ENCODE peak calls at places on chromosomes 12 and 14, in four cellular contexts. D, L, Y and M are unnamed samples.

GRCh38 chr14:99426796-99427346 is 53.8 kb downstream of the SETD3 start:
- DNase-seq in Y (no peak), D (no peak), L (no peak), M (no peak)

GRCh38 chr12:26318661-26319068 is 123.3 kb downstream of the SSPN start:
- DNase-seq in D (peak), Y (peak), L (no peak), M (peak)

GRCh38 chr12:109877504-109878246 is 2.7 kb downstream of the GLTP start:
- DNase-seq in L (no peak), D (no peak), Y (no peak), M (no peak)

GRCh38 chr14:64717870-64718269 is 13.6 kb downstream of the PLEKHG3 start:
- DNase-seq in L (no peak), D (no peak), Y (no peak), M (no peak)

GRCh38 chr14:94509356-94509755 is at the start of gene SERPINA12:
- DNase-seq in D (no peak), Y (no peak), L (no peak), M (no peak)

GRCh38 chr14:96054661-96055060 is 15.5 kb downstream of the C14orf132 start:
- DNase-seq in Y (no peak), L (no peak), D (no peak), M (no peak)

GRCh38 chr14:98022541-98023520 is 1225.6 kb downstream of the VRK1 start:
- DNase-seq in Y (no peak), L (no peak), D (no peak), M (no peak)

GRCh38 chr14:50772361-50772760 is 58.6 kb downstream of the NIN start:
- DNase-seq in D (no peak), Y (no peak), L (no peak), M (no peak)

GRCh38 chr14:54713364-54713763 is 146.4 kb downstream of the SAMD4A start:
- DNase-seq in Y (no peak), L (no peak), D (no peak), M (no peak)

GRCh38 chr14:95431199-95432145 is 85.0 kb downstream of the SYNE3 start:
- DNase-seq in D (no peak), Y (peak), L (no peak), M (no peak)

GRCh38 chr14:99647407-99647806 is 2.5 kb downstream of the HHIPL1 start:
- DNase-seq in L (no peak), D (no peak), Y (no peak), M (no peak)

GRCh38 chr12:82314406-82314892 is 43.7 kb downstream of the CCDC59 start:
- DNase-seq in L (no peak), D (peak), Y (no peak), M (no peak)

GRCh38 chr14:68486033-68486732 is 306.7 kb downstream of the ZFP36L1 start:
- DNase-seq in Y (no peak), D (peak), L (no peak), M (no peak)

GRCh38 chr12:92927055-92927435 is 2.0 kb downstream of the EEA1 start:
- DNase-seq in L (no peak), Y (no peak), D (peak), M (no peak)

GRCh38 chr12:92562063-92562734 is 140.6 kb upstream of the PLEKHG7 start:
- DNase-seq in L (no peak), Y (no peak), D (no peak), M (no peak)

GRCh38 chr14:106395460-106396050 is 869.2 kb downstream of the TMEM121 start:
- DNase-seq in D (no peak), L (no peak), Y (no peak), M (no peak)

GRCh38 chr14:76950043-76951020 is 78.2 kb downstream of the IRF2BPL start:
- DNase-seq in D (no peak), L (no peak), Y (no peak), M (no peak)

GRCh38 chr12:2890001-2890387 is 697 bp upstream of the TULP3 start:
- DNase-seq in D (no peak), L (no peak), Y (no peak), M (no peak)

GRCh38 chr12:951166-951565 is 1.7 kb upstream of the RAD52 start:
- DNase-seq in D (no peak), Y (no peak), L (no peak), M (no peak)

GRCh38 chr12:12202747-12203146 is 64.1 kb downstream of the LRP6 start:
- DNase-seq in D (no peak), L (no peak), Y (no peak), M (no peak)

GRCh38 chr12:83008703-83009102 is 322.0 kb downstream of the TMTC2 start:
- DNase-seq in L (no peak), Y (no peak), D (no peak), M (no peak)

DNA sequence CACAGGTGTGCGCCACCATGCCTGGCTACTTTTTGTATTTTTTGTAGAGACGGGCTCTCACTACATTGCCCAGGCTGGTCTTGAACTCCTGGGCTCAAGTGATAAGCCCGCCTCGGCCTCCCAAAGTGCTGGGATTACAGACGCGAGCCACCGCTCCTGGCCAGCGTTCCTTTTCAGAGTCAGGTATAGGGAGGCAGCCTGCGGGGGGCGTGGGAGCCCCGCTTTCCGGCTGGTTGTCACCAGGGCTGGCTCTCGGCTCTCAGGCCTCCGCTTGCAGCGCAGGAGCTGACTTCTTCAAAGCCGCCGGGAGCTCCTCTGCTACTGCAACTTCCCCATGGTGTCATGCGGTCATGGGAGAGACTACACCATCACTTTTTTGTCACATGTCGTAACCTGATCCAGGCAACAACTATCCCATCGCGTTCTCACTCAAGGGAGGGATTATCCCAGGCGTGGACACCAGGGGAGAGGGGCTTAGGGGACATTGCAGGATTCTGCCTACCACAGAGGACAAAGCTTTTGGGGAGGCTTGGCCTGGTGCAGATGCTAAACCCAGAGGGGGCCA is 129.4 kb downstream of the SCARB1 start:
- DNase-seq in L (no peak), Y (peak), D (peak), M (no peak)
- TF ChIP-seq CTCF in L (no peak), Y (peak), D (no peak), M (no peak)

GRCh38 chr14:85414142-85414541 is 115.8 kb upstream of the FLRT2 start:
- DNase-seq in Y (no peak), L (no peak), D (no peak), M (no peak)
- TF ChIP-seq TCF7L2 in Y (no peak), L (no peak), D (no peak), M (no peak)

GRCh38 chr12:127964717-127965116 is 302.3 kb upstream of the TMEM132C start:
- DNase-seq in D (no peak), Y (no peak), L (no peak), M (no peak)
- TF ChIP-seq CTCF in D (no peak), Y (peak), L (no peak), M (peak)

DNA sequence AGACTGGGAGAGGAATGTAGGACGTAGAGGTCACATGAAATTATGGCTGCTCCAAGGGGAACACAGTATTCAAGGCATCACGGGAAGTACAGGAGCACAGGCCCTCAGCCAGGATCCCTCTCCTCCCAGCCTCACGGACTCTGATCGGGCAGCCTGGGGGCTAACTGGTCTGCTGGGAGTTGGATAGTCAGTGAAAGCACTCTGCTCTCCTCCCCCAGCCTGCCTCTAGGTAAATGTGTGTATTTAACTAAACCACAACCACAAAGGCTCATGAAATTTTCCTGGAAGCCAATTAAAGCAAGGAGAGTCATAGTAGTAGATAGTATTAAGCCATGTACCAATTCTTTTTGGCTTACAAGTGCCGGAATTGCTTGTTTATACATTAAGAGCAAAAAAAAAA is 254.3 kb downstream of the MSRB3 start:
- DNase-seq in L (no peak), D (peak), Y (no peak), M (no peak)
- TF ChIP-seq TCF7L2 in L (no peak), D (no peak), Y (no peak), M (peak)

DNA sequence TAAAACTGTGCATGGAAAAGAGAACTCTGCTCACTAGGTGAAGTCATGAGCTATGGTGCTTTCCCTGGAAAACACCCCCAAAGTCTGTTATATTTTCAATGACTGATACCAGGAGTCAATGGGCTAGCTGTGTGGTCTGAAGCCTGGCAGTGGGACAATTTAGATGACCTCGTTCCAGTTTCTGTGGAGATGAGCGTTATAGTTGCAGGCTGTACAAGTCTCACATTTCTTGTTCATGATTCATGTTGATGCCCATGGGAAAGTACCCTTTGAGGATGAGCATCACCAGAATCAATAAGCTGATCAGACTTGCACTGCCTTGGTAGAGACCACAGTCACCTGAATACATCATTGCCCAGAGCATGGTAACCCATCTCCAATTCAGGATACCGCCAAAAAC is 70.7 kb downstream of the NOVA1 start:
- DNase-seq in Y (no peak), L (no peak), D (no peak), M (no peak)
- TF ChIP-seq CTCF in Y (no peak), L (no peak), D (no peak), M (no peak)